ENCODE peak calls at places on chromosomes 1 and 21, in five cellular contexts. Y is stimulated activated CD4-positive, alpha-beta T cell treated with anti-CD3 and anti-CD28 coated beads, Interleukin-1b, Interleukin-23, amount 100 ng/mL, for 4 hours; E is activated T-cell treated with anti-CD3 and anti-CD28 coated beads for 1 hour; S is astrocyte of the spinal cord; Q is T-helper 9 cell. K is an unnamed sample.

GRCh38 chr1:222465211-222466041 is 82.5 kb downstream of the HHIPL2 start:
- DNase-seq in Y (peak), E (peak), S (peak), Q (peak), K (peak)

GRCh38 chr1:218324226-218324580 is 20.9 kb upstream of the TGFB2 start:
- DNase-seq in Y (no peak), E (no peak), S (no peak), Q (no peak), K (no peak)

GRCh38 chr1:183477986-183478781 is 5.9 kb downstream of the SMG7 start:
- DNase-seq in Y (no peak), E (no peak), S (no peak), Q (no peak), K (no peak)

GRCh38 chr1:2433936-2434335 is 21.6 kb upstream of the PEX10 start:
- DNase-seq in Y (no peak), E (no peak), S (no peak), Q (no peak), K (no peak)

GRCh38 chr1:8027748-8028631 is 1.9 kb upstream of the ERRFI1 start:
- DNase-seq in Y (no peak), E (no peak), S (peak), Q (no peak), K (peak)

GRCh38 chr1:185156321-185156853 is 366 bp downstream of the TRMT1L start:
- DNase-seq in Y (no peak), E (no peak), S (no peak), Q (no peak), K (peak)

GRCh38 chr1:208309771-208310170 is 65.6 kb upstream of the PLXNA2 start:
- DNase-seq in Y (no peak), E (no peak), S (no peak), Q (no peak), K (no peak)

GRCh38 chr1:4150262-4150661 is 250.2 kb upstream of the C1orf174 start:
- DNase-seq in Y (no peak), E (no peak), S (no peak), Q (no peak), K (no peak)

GRCh38 chr1:99548924-99549605 is 96.8 kb upstream of the PALMD start:
- DNase-seq in Y (no peak), E (no peak), S (peak), Q (no peak), K (no peak)

GRCh38 chr1:245475116-245475515 is 320.3 kb downstream of the KIF26B start:
- DNase-seq in Y (no peak), E (no peak), S (peak), Q (no peak), K (peak)

GRCh38 chr1:25616932-25617625 is 488 bp downstream of the MAN1C1 start:
- DNase-seq in Y (peak), E (no peak), S (no peak), Q (peak), K (no peak)

GRCh38 chr1:173038875-173039554 is 11.7 kb downstream of the TNFSF18 start:
- DNase-seq in Y (no peak), E (no peak), S (no peak), Q (no peak), K (no peak)

GRCh38 chr1:232904131-232904530 is 46.3 kb upstream of the NTPCR start:
- DNase-seq in Y (no peak), E (no peak), S (no peak), Q (no peak), K (no peak)

GRCh38 chr21:37269481-37269880 is 2.3 kb upstream of the VPS26C start:
- DNase-seq in Y (no peak), E (no peak), S (no peak), Q (no peak), K (no peak)

GRCh38 chr1:198656500-198656932 is 17.7 kb downstream of the PTPRC start:
- DNase-seq in Y (peak), E (peak), S (no peak), Q (peak), K (peak)

GRCh38 chr1:93585059-93585966 is 96.3 kb downstream of the BCAR3 start:
- DNase-seq in Y (no peak), E (no peak), S (peak), Q (no peak), K (no peak)

GRCh38 chr1:12775443-12775842 is 1.9 kb downstream of the PRAMEF12 start:
- DNase-seq in Y (no peak), E (no peak), S (no peak), Q (no peak), K (no peak)

GRCh38 chr1:27517907-27518718 is 28.1 kb upstream of the WASF2 start:
- DNase-seq in Y (no peak), E (no peak), S (no peak), Q (no peak), K (no peak)